ENCODE peak calls at places on chromosome 4, in five cellular contexts. T is cardiac muscle cell, Z is astrocyte of the spinal cord, H is B cell, N is AG09309. K is an unnamed sample.

GRCh38 chr4:158821228-158822009 is 52.6 kb downstream of the FNIP2 start:
- DNase-seq in Z (peak), N (no peak), T (no peak), H (no peak), K (no peak)

GRCh38 chr4:159776915-159777314 is 674.0 kb downstream of the RAPGEF2 start:
- DNase-seq in N (no peak), Z (no peak), T (no peak), H (no peak), K (no peak)

GRCh38 chr4:136810626-136811025 is 721.7 kb downstream of the PCDH18 start:
- DNase-seq in H (no peak), N (no peak), Z (peak), T (no peak), K (no peak)

GRCh38 chr4:185774815-185775684 is 36.9 kb downstream of the SORBS2 start:
- DNase-seq in H (no peak), N (peak), Z (peak), T (peak), K (no peak)

GRCh38 chr4:109472343-109472761 is 38.7 kb downstream of the SEC24B start:
- DNase-seq in T (peak), N (peak), H (no peak), Z (peak), K (no peak)

GRCh38 chr4:74583066-74583700 is 138.2 kb downstream of the AREG start:
- DNase-seq in T (no peak), N (no peak), H (no peak), Z (peak), K (no peak)

GRCh38 chr4:77142642-77143020 is 14.4 kb upstream of the CCNG2 start:
- DNase-seq in Z (no peak), T (no peak), N (no peak), H (no peak), K (no peak)

GRCh38 chr4:60865238-60865637 is 334.9 kb upstream of the ADGRL3 start:
- DNase-seq in N (no peak), H (no peak), Z (peak), T (peak), K (no peak)

GRCh38 chr4:172850838-172851237 is 317.8 kb upstream of the GALNT7 start:
- DNase-seq in Z (peak), T (peak), N (peak), H (no peak), K (no peak)

GRCh38 chr4:1668488-1668840 is 15.6 kb downstream of the FAM53A start:
- DNase-seq in T (no peak), Z (no peak), H (no peak), N (no peak), K (no peak)

GRCh38 chr4:23484689-23485088 is 405.2 kb downstream of the PPARGC1A start:
- DNase-seq in N (no peak), T (peak), Z (peak), H (no peak), K (no peak)

GRCh38 chr4:48127231-48127881 is 6.7 kb downstream of the TXK start:
- DNase-seq in N (no peak), H (no peak), T (peak), Z (no peak), K (no peak)

GRCh38 chr4:127261476-127261875 is 371.3 kb upstream of the INTU start:
- DNase-seq in T (no peak), Z (peak), N (no peak), H (no peak), K (no peak)

GRCh38 chr4:24644983-24645764 is 60.8 kb upstream of the DHX15 start:
- DNase-seq in H (no peak), N (no peak), Z (peak), T (peak), K (no peak)

GRCh38 chr4:105930696-105931095 is 35.4 kb downstream of the NPNT start:
- DNase-seq in Z (no peak), H (no peak), N (no peak), T (no peak), K (no peak)

GRCh38 chr4:144374065-144374464 is 233.5 kb upstream of the GYPA start:
- DNase-seq in T (no peak), N (no peak), Z (no peak), H (no peak), K (no peak)

GRCh38 chr4:128727658-128728057 is 81.8 kb upstream of the JADE1 start:
- DNase-seq in Z (no peak), T (no peak), H (no peak), N (no peak), K (no peak)

GRCh38 chr4:47718691-47719090 is 119.2 kb downstream of the CORIN start:
- DNase-seq in N (no peak), H (no peak), Z (no peak), T (no peak), K (no peak)

GRCh38 chr4:24169956-24170355 is 280.1 kb upstream of the PPARGC1A start:
- DNase-seq in H (no peak), T (no peak), N (no peak), Z (no peak), K (no peak)

GRCh38 chr4:41323706-41324105 is 67.0 kb downstream of the UCHL1 start:
- DNase-seq in Z (no peak), T (peak), H (no peak), N (no peak), K (no peak)

GRCh38 chr4:42280327-42281095 is 116.8 kb upstream of the SHISA3 start:
- DNase-seq in Z (no peak), H (peak), N (no peak), T (peak), K (no peak)

GRCh38 chr4:83191026-83191425 is 76.5 kb upstream of the PLAC8 start:
- DNase-seq in T (no peak), H (no peak), N (no peak), Z (no peak), K (no peak)

GRCh38 chr4:15234585-15235126 is 193.2 kb upstream of the C1QTNF7 start:
- DNase-seq in N (peak), H (no peak), Z (peak), T (peak), K (no peak)

GRCh38 chr4:94559351-94559806 is 107.6 kb downstream of the PDLIM5 start:
- DNase-seq in H (no peak), T (no peak), N (no peak), Z (peak), K (no peak)

GRCh38 chr4:151248519-151248918 is 28.4 kb upstream of the PRSS48 start:
- DNase-seq in N (no peak), T (no peak), H (no peak), Z (no peak), K (no peak)

GRCh38 chr4:5217411-5217810 is 166.1 kb downstream of the STK32B start:
- DNase-seq in H (no peak), Z (no peak), T (no peak), N (no peak), K (no peak)

GRCh38 chr4:123291329-123291728 is 105.3 kb upstream of the SPRY1 start:
- DNase-seq in N (no peak), T (no peak), Z (peak), H (peak), K (no peak)

GRCh38 chr4:25007608-25008007 is 23.1 kb downstream of the LGI2 start:
- DNase-seq in N (no peak), H (no peak), Z (no peak), T (no peak), K (no peak)

GRCh38 chr4:87865288-87865687 is 32.5 kb downstream of the MEPE start:
- DNase-seq in N (no peak), H (no peak), Z (peak), T (no peak), K (no peak)

GRCh38 chr4:2076908-2077534 is 17.9 kb downstream of the NAT8L start:
- DNase-seq in N (no peak), Z (no peak), H (no peak), T (no peak), K (no peak)

DNA sequence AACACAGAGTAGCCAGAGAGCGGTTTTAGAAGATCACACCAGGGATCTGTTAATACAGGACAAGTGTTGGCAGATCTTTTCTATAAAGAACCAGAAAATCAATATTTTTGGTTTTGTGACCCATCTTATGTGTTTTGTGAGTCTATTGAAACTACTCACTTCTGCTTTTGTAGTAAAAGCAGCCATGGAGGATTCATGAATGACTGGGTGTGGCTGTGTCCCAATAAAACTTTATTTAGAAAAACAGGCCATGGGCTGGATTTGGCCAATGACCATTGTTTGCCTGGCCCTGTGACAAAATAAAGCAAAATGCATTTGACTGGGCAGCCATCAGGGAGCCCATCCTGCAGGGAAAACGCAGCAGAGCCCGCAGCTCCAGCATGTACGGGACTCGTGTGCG is 99.9 kb upstream of the ADRA2C start:
- DNase-seq in N (no peak), Z (no peak), T (no peak), H (no peak), K (no peak)
- TF ChIP-seq CTCF in N (no peak), Z (no peak), T (no peak), H (no peak), K (no peak)

GRCh38 chr4:162349395-162349794 is 185.6 kb upstream of the FSTL5 start:
- DNase-seq in N (no peak), H (no peak), Z (no peak), T (no peak), K (no peak)

GRCh38 chr4:162352580-162353107 is 188.8 kb upstream of the FSTL5 start:
- DNase-seq in T (no peak), N (no peak), H (no peak), Z (no peak), K (no peak)

GRCh38 chr4:162350331-162350730 is 186.5 kb upstream of the FSTL5 start:
- DNase-seq in T (no peak), H (no peak), Z (no peak), N (no peak), K (no peak)

GRCh38 chr4:162343967-162344366 is 180.2 kb upstream of the FSTL5 start:
- DNase-seq in Z (no peak), N (no peak), H (no peak), T (no peak), K (no peak)

GRCh38 chr4:162347492-162348213 is 183.9 kb upstream of the FSTL5 start:
- DNase-seq in T (no peak), N (no peak), H (no peak), Z (no peak), K (no peak)
- TF ChIP-seq CTCF in T (no peak), N (no peak), H (no peak), Z (no peak), K (no peak)

GRCh38 chr4:122224348-122224747 is 72.2 kb downstream of the BLTP1 start:
- DNase-seq in Z (peak), N (no peak), H (peak), T (peak), K (no peak)
- TF ChIP-seq CTCF in Z (peak), N (peak), H (peak), T (peak), K (no peak)

DNA sequence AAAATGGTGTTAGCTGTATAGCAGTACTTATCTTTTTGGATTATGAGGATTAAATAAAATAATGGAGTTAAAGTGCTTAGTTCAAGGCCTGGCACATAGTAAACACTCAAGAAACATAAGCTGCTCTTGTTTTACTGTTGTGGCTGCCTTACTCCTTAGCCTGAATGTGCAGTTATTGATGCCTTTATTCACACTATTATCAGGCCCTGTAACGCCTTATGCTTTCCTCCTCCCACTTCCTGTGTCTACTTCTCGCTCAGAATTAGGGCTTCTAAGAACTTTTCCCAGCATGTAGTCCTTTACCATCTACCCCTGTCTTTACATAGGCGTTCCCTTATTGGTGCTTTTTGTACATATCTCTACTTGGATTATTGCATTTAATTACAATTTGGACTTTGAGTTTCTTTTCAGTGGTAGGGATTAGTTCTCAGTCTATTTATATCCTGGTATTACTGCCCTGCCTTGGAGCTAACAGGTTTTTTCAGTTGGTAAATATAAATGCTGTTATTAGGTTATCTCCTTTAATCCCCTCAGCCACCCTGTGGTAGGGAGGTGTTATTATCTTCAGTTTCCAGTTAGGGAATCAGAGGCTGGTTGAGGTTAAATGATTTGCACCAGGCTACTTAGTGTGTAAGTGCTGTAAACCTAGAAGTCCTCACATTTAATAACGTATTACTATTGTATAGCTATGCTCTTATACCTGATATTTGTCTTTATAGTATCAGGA is 83.9 kb downstream of the RBPJ start:
- DNase-seq in T (no peak), N (no peak), H (no peak), Z (no peak), K (no peak)
- TF ChIP-seq CTCF in T (no peak), N (no peak), H (no peak), Z (no peak), K (peak)

DNA sequence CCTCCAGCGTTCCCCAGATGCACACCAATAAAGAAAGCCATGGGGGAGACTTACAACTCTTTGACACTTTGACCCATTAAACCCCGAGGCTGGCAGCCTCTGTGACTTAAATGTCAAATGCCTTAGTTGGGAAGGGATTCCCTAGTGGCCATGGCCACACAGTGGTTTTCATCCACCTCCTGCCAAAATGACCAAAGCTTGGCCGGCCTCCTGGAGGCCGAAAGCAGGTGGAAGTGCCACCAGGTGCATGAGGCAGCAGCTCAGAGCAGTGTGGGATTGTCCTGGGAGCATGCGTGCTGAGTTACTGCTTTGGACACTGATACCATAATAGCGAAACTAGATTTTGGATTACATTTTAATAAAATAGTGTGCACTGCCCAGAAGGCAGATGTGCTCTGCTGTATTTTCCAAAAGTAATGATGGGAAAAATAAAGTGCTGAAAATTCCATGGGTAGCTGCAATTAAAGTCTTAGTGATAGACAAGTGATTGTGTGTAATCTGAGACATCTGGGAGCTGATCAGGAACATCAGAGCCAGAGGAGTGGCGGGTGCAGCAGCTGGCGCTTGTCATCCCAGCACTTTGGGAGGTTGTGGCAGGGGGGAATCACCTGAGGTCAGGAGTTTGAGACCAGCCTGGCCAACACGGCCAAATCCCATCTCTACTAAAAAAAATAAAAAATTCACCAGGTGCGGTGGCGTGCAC is 39.8 kb upstream of the TADA2B start:
- DNase-seq in T (no peak), Z (no peak), H (no peak), N (no peak), K (no peak)
- TF ChIP-seq CTCF in T (no peak), Z (no peak), H (no peak), N (no peak), K (no peak)

K was measured in Peyer's patch.